ENCODE peak calls at places on chromosomes 1 and 21, in six cellular contexts. U is stimulated activated CD4-positive, alpha-beta T cell treated with anti-CD3 and anti-CD28 coated beads, Interleukin-15, amount 100 ng/mL, for 1 hour; A is fibroblast of lung; Z is astrocyte of the cerebellum; D is D341Med; W is psoas muscle. V is an unnamed sample.
A peak's percentile ranks its signal among the peaks of the same experiment; 100 is the strongest.

GRCh38 chr21:42421018-42421793 is 17.5 kb downstream of the UBASH3A start:
- DNase-seq in W (no peak), U (no peak), Z (no peak), A (no peak), D (no peak), V (no peak)

GRCh38 chr1:159832309-159832708 is 5.6 kb downstream of the SLAMF8 start:
- DNase-seq in A (no peak), D (no peak), Z (no peak), U (no peak), W (no peak), V (no peak)

GRCh38 chr1:227917081-227917950 is 30.4 kb downstream of the WNT9A start:
- DNase-seq in A (no peak), W (peak; percentile 35), D (no peak), U (no peak), Z (no peak), V (no peak)

GRCh38 chr1:211305044-211305443 is 21.6 kb upstream of the TRAF5 start:
- DNase-seq in U (no peak), W (no peak), Z (no peak), A (peak; percentile 40), D (no peak), V (peak; percentile 33)

GRCh38 chr1:168932539-168932938 is 174.0 kb upstream of the ATP1B1 start:
- DNase-seq in A (no peak), W (no peak), Z (no peak), D (no peak), U (no peak), V (no peak)

GRCh38 chr21:42799516-42799915 is 79.8 kb downstream of the WDR4 start:
- DNase-seq in D (no peak), A (no peak), U (no peak), W (no peak), Z (no peak), V (no peak)

GRCh38 chr1:174112489-174113162 is 46.7 kb upstream of the RABGAP1L start:
- DNase-seq in A (no peak), W (no peak), U (no peak), D (no peak), Z (no peak), V (no peak)

GRCh38 chr1:175287849-175288248 is 95.3 kb upstream of the KIAA0040 start:
- DNase-seq in A (no peak), D (no peak), W (no peak), U (no peak), Z (no peak), V (no peak)

GRCh38 chr1:184900507-184900906 is 73.8 kb downstream of the NIBAN1 start:
- DNase-seq in Z (no peak), W (no peak), A (no peak), U (no peak), D (no peak), V (no peak)

GRCh38 chr1:221117548-221117951 is 238.3 kb downstream of the HLX start:
- DNase-seq in Z (peak; percentile 81), D (no peak), A (peak; percentile 91), W (peak; percentile 73), U (no peak), V (peak; percentile 77)

GRCh38 chr1:192232859-192233417 is 74.7 kb downstream of the RGS18 start:
- DNase-seq in D (no peak), U (no peak), W (no peak), A (no peak), Z (no peak), V (no peak)

GRCh38 chr1:85818371-85818770 is 110.1 kb upstream of the ZNHIT6 start:
- DNase-seq in Z (no peak), A (peak; percentile 77), D (no peak), W (no peak), U (no peak), V (peak; percentile 31)

GRCh38 chr1:3787347-3787710 is 9.0 kb downstream of the LRRC47 start:
- DNase-seq in U (no peak), W (no peak), D (no peak), A (no peak), Z (no peak), V (no peak)

GRCh38 chr1:210132582-210132981 is 100.0 kb upstream of the SERTAD4 start:
- DNase-seq in U (no peak), D (no peak), A (peak; percentile 27), W (no peak), Z (peak; percentile 27), V (peak; percentile 48)

GRCh38 chr1:197463142-197463541 is 195.1 kb downstream of the CRB1 start:
- DNase-seq in A (no peak), D (no peak), W (no peak), U (no peak), Z (no peak), V (no peak)

GRCh38 chr1:155910621-155911121 is 478 bp downstream of the RIT1 start:
- DNase-seq in Z (no peak), U (no peak), A (peak; percentile 50), W (no peak), D (peak; percentile 62), V (peak; percentile 42)

GRCh38 chr1:61980561-61980960 is 214.1 kb upstream of the L1TD1 start:
- DNase-seq in Z (peak; percentile 31), A (peak; percentile 2), W (no peak), U (no peak), D (no peak), V (no peak)

GRCh38 chr1:7519181-7519860 is 251.8 kb upstream of the VAMP3 start:
- DNase-seq in W (peak; percentile 23), Z (no peak), U (no peak), D (no peak), A (no peak), V (no peak)

GRCh38 chr1:151197863-151198253 is 494 bp upstream of the PIP5K1A start:
- DNase-seq in A (no peak), W (no peak), U (no peak), D (no peak), Z (no peak), V (no peak)

GRCh38 chr1:27773732-27774445 is 870 bp downstream of the STX12 start:
- DNase-seq in Z (no peak), W (no peak), U (no peak), A (peak; percentile 50), D (no peak), V (peak; percentile 12)

GRCh38 chr1:46691997-46692790 is 20.5 kb downstream of the TEX38 start:
- DNase-seq in D (no peak), W (no peak), U (no peak), Z (no peak), A (peak; percentile 30), V (peak; percentile 26)

GRCh38 chr1:222167896-222168295 is 380.0 kb downstream of the HHIPL2 start:
- DNase-seq in Z (no peak), U (no peak), A (peak; percentile 14), D (no peak), W (no peak), V (no peak)

GRCh38 chr1:20618550-20618949 is 14.7 kb upstream of the PINK1 start:
- DNase-seq in W (no peak), U (no peak), A (no peak), D (no peak), Z (no peak), V (no peak)

GRCh38 chr1:51070640-51071039 is 31.4 kb upstream of the C1orf185 start:
- DNase-seq in A (peak; percentile 77), Z (no peak), W (no peak), D (no peak), U (no peak), V (peak; percentile 74)

GRCh38 chr1:102853701-102854187 is 254.6 kb downstream of the COL11A1 start:
- DNase-seq in A (no peak), D (no peak), U (no peak), Z (no peak), W (no peak), V (no peak)

GRCh38 chr1:21268281-21269239 is 21.7 kb downstream of the ECE1 start:
- DNase-seq in D (no peak), W (peak; percentile 53), A (no peak), Z (no peak), U (no peak), V (no peak)

GRCh38 chr1:245749053-245749452 is 594.3 kb downstream of the KIF26B start:
- DNase-seq in U (no peak), D (no peak), W (no peak), Z (no peak), A (no peak), V (no peak)

GRCh38 chr1:160954158-160955104 is at the start of gene ITLN2:
- DNase-seq in W (no peak), U (no peak), D (peak; percentile 73), A (peak; percentile 14), Z (no peak), V (peak; percentile 34)

GRCh38 chr1:77513839-77514763 is 168.4 kb downstream of the ZZZ3 start:
- DNase-seq in U (no peak), D (no peak), W (no peak), Z (peak; percentile 73), A (peak; percentile 90), V (peak; percentile 85)

GRCh38 chr21:14541840-14542495 is 4.1 kb downstream of the SAMSN1 start:
- DNase-seq in Z (no peak), D (no peak), W (no peak), U (no peak), A (no peak), V (no peak)

GRCh38 chr1:93576346-93576745 is 105.3 kb downstream of the BCAR3 start:
- DNase-seq in A (peak; percentile 18), D (no peak), Z (peak; percentile 92), W (no peak), U (no peak), V (no peak)

GRCh38 chr1:153658400-153659174 is at the start of gene SNAPIN:
- DNase-seq in A (peak; percentile 84), D (peak; percentile 97), U (peak; percentile 84), Z (peak; percentile 74), W (peak; percentile 95), V (peak; percentile 95)

GRCh38 chr1:208531003-208531750 is 287.0 kb upstream of the PLXNA2 start:
- DNase-seq in Z (no peak), U (no peak), W (no peak), A (no peak), D (no peak), V (no peak)

GRCh38 chr21:33848252-33848953 is 67.2 kb downstream of the ATP5PO start:
- DNase-seq in A (no peak), W (no peak), Z (no peak), D (no peak), U (no peak), V (no peak)

GRCh38 chr1:170146861-170147260 is 1.1 kb downstream of the NTMT2 start:
- DNase-seq in U (no peak), Z (no peak), D (no peak), W (no peak), A (peak; percentile 20), V (no peak)

GRCh38 chr1:53038565-53038964 is 23.4 kb upstream of the PODN start:
- DNase-seq in D (no peak), U (no peak), W (no peak), Z (no peak), A (no peak), V (no peak)

GRCh38 chr1:48480504-48480903 is 8.5 kb upstream of the SPATA6 start:
- DNase-seq in W (no peak), A (no peak), U (no peak), D (no peak), Z (no peak), V (no peak)

GRCh38 chr21:22544747-22545146 is 1546.5 kb downstream of the NCAM2 start:
- DNase-seq in D (no peak), U (no peak), W (no peak), A (no peak), Z (no peak), V (no peak)